ENCODE peak calls at places on chromosomes 4 and X, in eight cellular contexts. One of them, this sample, is unnamed.

GRCh38 chr4:119040261-119040660 is 95.4 kb upstream of the MYOZ2 start:
- DNase-seq in OCI-LY7: no peak
- DNase-seq in right lobe of liver: no peak
- DNase-seq in left lung: no peak
- DNase-seq in NB4: no peak
- DNase-seq in bronchial epithelial cell: no peak
- DNase-seq in ovary: no peak
- DNase-seq in epithelial cell of esophagus: no peak
- DNase-seq in this sample: no peak

GRCh38 chr4:152690706-152691651 is 11.2 kb upstream of the TMEM154 start:
- DNase-seq in left lung: no peak
- DNase-seq in epithelial cell of esophagus: no peak
- DNase-seq in NB4: no peak
- DNase-seq in ovary: no peak
- DNase-seq in bronchial epithelial cell: no peak
- DNase-seq in OCI-LY7: no peak
- DNase-seq in right lobe of liver: no peak
- DNase-seq in this sample: no peak

GRCh38 chr4:164012396-164013027 is 518.0 kb downstream of the TMA16 start:
- DNase-seq in ovary: no peak
- DNase-seq in right lobe of liver: no peak
- DNase-seq in left lung: no peak
- DNase-seq in NB4: peak
- DNase-seq in epithelial cell of esophagus: peak
- DNase-seq in OCI-LY7: peak
- DNase-seq in bronchial epithelial cell: peak
- DNase-seq in this sample: no peak

GRCh38 chr4:188854451-188854850 is 715.2 kb downstream of the TRIML1 start:
- DNase-seq in left lung: no peak
- DNase-seq in right lobe of liver: no peak
- DNase-seq in ovary: no peak
- DNase-seq in OCI-LY7: no peak
- DNase-seq in epithelial cell of esophagus: no peak
- DNase-seq in bronchial epithelial cell: no peak
- DNase-seq in NB4: no peak
- DNase-seq in this sample: peak

GRCh38 chrX:136143714-136144113 is 3.6 kb upstream of the FHL1 start:
- DNase-seq in left lung: no peak
- DNase-seq in ovary: no peak
- DNase-seq in right lobe of liver: no peak
- DNase-seq in bronchial epithelial cell: no peak
- DNase-seq in OCI-LY7: no peak
- DNase-seq in NB4: peak
- DNase-seq in epithelial cell of esophagus: no peak
- DNase-seq in this sample: no peak

GRCh38 chrX:4670606-4671005 is 957.2 kb upstream of the PRKX start:
- DNase-seq in right lobe of liver: no peak
- DNase-seq in OCI-LY7: no peak
- DNase-seq in left lung: no peak
- DNase-seq in ovary: no peak
- DNase-seq in NB4: no peak
- DNase-seq in bronchial epithelial cell: no peak
- DNase-seq in epithelial cell of esophagus: no peak
- DNase-seq in this sample: no peak

GRCh38 chr4:3335385-3335784 is 42.6 kb downstream of the RGS12 start:
- DNase-seq in OCI-LY7: no peak
- DNase-seq in ovary: no peak
- DNase-seq in right lobe of liver: no peak
- DNase-seq in NB4: no peak
- DNase-seq in left lung: no peak
- DNase-seq in epithelial cell of esophagus: no peak
- DNase-seq in bronchial epithelial cell: no peak
- DNase-seq in this sample: no peak

GRCh38 chr4:155659168-155659567 is 7.5 kb upstream of the GUCY1A1 start:
- DNase-seq in OCI-LY7: no peak
- DNase-seq in epithelial cell of esophagus: no peak
- DNase-seq in right lobe of liver: no peak
- DNase-seq in NB4: no peak
- DNase-seq in bronchial epithelial cell: no peak
- DNase-seq in ovary: no peak
- DNase-seq in left lung: no peak
- DNase-seq in this sample: no peak

GRCh38 chrX:12974217-12974796 is 603 bp upstream of the TMSB4X start:
- DNase-seq in epithelial cell of esophagus: peak
- DNase-seq in right lobe of liver: peak
- DNase-seq in OCI-LY7: peak
- DNase-seq in NB4: peak
- DNase-seq in left lung: peak
- DNase-seq in bronchial epithelial cell: peak
- DNase-seq in ovary: peak
- DNase-seq in this sample: peak

GRCh38 chr4:4761128-4761991 is 98.1 kb upstream of the MSX1 start:
- DNase-seq in epithelial cell of esophagus: no peak
- DNase-seq in OCI-LY7: peak
- DNase-seq in left lung: no peak
- DNase-seq in NB4: peak
- DNase-seq in ovary: no peak
- DNase-seq in right lobe of liver: no peak
- DNase-seq in bronchial epithelial cell: no peak
- DNase-seq in this sample: no peak

GRCh38 chr4:118353452-118353851 is 649 bp upstream of the PRSS12 start:
- DNase-seq in bronchial epithelial cell: no peak
- DNase-seq in ovary: no peak
- DNase-seq in left lung: no peak
- DNase-seq in NB4: peak
- DNase-seq in epithelial cell of esophagus: no peak
- DNase-seq in right lobe of liver: no peak
- DNase-seq in OCI-LY7: no peak
- DNase-seq in this sample: no peak

GRCh38 chr4:139015269-139015947 is at the start of gene NOCT:
- DNase-seq in right lobe of liver: peak
- DNase-seq in left lung: peak
- DNase-seq in NB4: peak
- DNase-seq in bronchial epithelial cell: peak
- DNase-seq in epithelial cell of esophagus: peak
- DNase-seq in OCI-LY7: peak
- DNase-seq in ovary: peak
- DNase-seq in this sample: peak
- TF ChIP-seq CTCF in right lobe of liver: no peak
- TF ChIP-seq CTCF in left lung: peak
- TF ChIP-seq CTCF in NB4: no peak
- TF ChIP-seq CTCF in bronchial epithelial cell: peak
- TF ChIP-seq CTCF in epithelial cell of esophagus: no peak
- TF ChIP-seq CTCF in OCI-LY7: no peak
- TF ChIP-seq CTCF in ovary: peak
- TF ChIP-seq CTCF in this sample: no peak

GRCh38 chr4:48913346-48913745 is 6.8 kb upstream of the OCIAD2 start:
- DNase-seq in NB4: no peak
- DNase-seq in ovary: no peak
- DNase-seq in epithelial cell of esophagus: peak
- DNase-seq in right lobe of liver: no peak
- DNase-seq in left lung: no peak
- DNase-seq in bronchial epithelial cell: peak
- DNase-seq in OCI-LY7: no peak
- DNase-seq in this sample: peak
- H3K4me3 ChIP-seq in NB4: no peak
- H3K4me3 ChIP-seq in ovary: no peak
- H3K4me3 ChIP-seq in epithelial cell of esophagus: no peak
- H3K4me3 ChIP-seq in right lobe of liver: no peak
- H3K4me3 ChIP-seq in left lung: no peak
- H3K4me3 ChIP-seq in bronchial epithelial cell: no peak
- H3K4me3 ChIP-seq in OCI-LY7: no peak
- H3K4me3 ChIP-seq in this sample: no peak

GRCh38 chr4:37793562-37793961 is 32.9 kb upstream of the PGM2 start:
- DNase-seq in NB4: peak
- DNase-seq in epithelial cell of esophagus: peak
- DNase-seq in OCI-LY7: peak
- DNase-seq in right lobe of liver: no peak
- DNase-seq in left lung: no peak
- DNase-seq in bronchial epithelial cell: peak
- DNase-seq in ovary: no peak
- DNase-seq in this sample: peak
- TF ChIP-seq CTCF in NB4: peak
- TF ChIP-seq CTCF in epithelial cell of esophagus: peak
- TF ChIP-seq CTCF in OCI-LY7: peak
- TF ChIP-seq CTCF in right lobe of liver: peak
- TF ChIP-seq CTCF in left lung: peak
- TF ChIP-seq CTCF in bronchial epithelial cell: peak
- TF ChIP-seq CTCF in ovary: no peak
- TF ChIP-seq CTCF in this sample: peak

DNA sequence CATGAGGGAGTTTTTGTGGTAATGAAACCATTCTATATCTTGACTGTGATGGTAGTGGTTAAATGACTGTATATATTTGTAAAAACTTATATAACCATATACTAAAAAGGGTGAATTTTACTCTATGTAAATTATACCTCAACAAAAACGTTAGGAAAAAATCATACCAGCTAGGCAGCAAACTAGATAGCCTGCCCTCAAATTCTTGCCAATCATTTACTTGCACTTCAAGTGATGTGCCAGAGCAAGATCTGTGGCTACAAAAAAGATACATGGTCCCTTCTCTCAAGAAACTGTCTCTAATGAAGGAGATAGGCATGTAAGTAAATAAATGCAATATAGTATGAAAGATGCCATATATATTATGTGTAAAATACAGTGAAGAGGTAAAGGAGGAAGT is 10.0 kb upstream of the RNF128 start:
- DNase-seq in bronchial epithelial cell: no peak
- DNase-seq in ovary: no peak
- DNase-seq in NB4: no peak
- DNase-seq in left lung: no peak
- DNase-seq in epithelial cell of esophagus: no peak
- DNase-seq in OCI-LY7: no peak
- DNase-seq in right lobe of liver: no peak
- DNase-seq in this sample: no peak
- H3K4me3 ChIP-seq in bronchial epithelial cell: no peak
- H3K4me3 ChIP-seq in ovary: no peak
- H3K4me3 ChIP-seq in NB4: no peak
- H3K4me3 ChIP-seq in left lung: no peak
- H3K4me3 ChIP-seq in epithelial cell of esophagus: no peak
- H3K4me3 ChIP-seq in OCI-LY7: no peak
- H3K4me3 ChIP-seq in right lobe of liver: peak
- H3K4me3 ChIP-seq in this sample: no peak

GRCh38 chr4:13143234-13143633 is 340.9 kb downstream of the RAB28 start:
- DNase-seq in epithelial cell of esophagus: no peak
- DNase-seq in left lung: no peak
- DNase-seq in NB4: no peak
- DNase-seq in OCI-LY7: no peak
- DNase-seq in ovary: no peak
- DNase-seq in bronchial epithelial cell: no peak
- DNase-seq in right lobe of liver: no peak
- DNase-seq in this sample: peak

GRCh38 chr4:13142191-13142590 is 341.9 kb downstream of the RAB28 start:
- DNase-seq in bronchial epithelial cell: no peak
- DNase-seq in right lobe of liver: no peak
- DNase-seq in epithelial cell of esophagus: no peak
- DNase-seq in ovary: no peak
- DNase-seq in left lung: no peak
- DNase-seq in OCI-LY7: no peak
- DNase-seq in NB4: no peak
- DNase-seq in this sample: no peak

DNA sequence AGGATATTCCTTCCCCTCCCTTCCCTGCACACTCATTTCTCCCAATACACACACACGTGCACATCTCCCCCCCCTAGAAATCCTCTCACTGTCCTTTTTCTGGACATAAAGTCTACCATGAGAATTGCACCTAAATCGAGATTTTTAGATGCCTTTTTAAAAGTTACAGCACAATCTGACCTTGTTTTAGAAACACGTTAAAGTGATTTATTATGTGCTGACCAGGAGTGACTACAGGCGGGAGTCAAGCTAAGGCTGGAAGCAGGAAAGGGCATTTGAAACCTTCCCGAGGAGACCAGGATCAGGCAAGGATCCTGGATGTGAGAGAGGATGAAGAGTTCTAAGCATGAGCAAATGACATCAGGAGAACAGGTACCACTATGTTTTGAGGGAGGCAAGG is 340.4 kb downstream of the RAB28 start:
- DNase-seq in left lung: no peak
- DNase-seq in NB4: no peak
- DNase-seq in right lobe of liver: no peak
- DNase-seq in ovary: no peak
- DNase-seq in epithelial cell of esophagus: no peak
- DNase-seq in OCI-LY7: no peak
- DNase-seq in bronchial epithelial cell: no peak
- DNase-seq in this sample: peak
- TF ChIP-seq CTCF in left lung: no peak
- TF ChIP-seq CTCF in NB4: no peak
- TF ChIP-seq CTCF in right lobe of liver: no peak
- TF ChIP-seq CTCF in ovary: no peak
- TF ChIP-seq CTCF in epithelial cell of esophagus: no peak
- TF ChIP-seq CTCF in OCI-LY7: no peak
- TF ChIP-seq CTCF in bronchial epithelial cell: no peak
- TF ChIP-seq CTCF in this sample: no peak

DNA sequence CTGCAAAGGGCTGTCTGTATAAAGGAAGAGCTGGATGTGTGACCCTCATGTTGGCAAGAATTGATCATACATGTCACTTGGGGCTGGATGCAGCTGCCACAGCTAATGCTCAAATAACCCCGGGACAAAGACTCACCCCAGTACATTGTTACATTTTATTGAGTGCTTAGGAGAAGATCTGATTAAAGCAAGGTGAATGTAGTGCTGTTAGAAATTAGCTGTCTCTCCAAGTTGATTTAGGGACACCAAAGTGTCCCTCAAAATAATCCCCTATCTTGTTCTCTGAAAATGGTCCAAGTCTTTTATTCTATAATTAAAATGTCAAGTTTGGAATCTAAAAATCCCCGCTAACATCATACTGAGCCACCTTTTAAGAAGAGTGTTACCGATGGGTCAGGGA is 12.9 kb upstream of the DAPP1 start:
- DNase-seq in epithelial cell of esophagus: no peak
- DNase-seq in NB4: no peak
- DNase-seq in left lung: no peak
- DNase-seq in bronchial epithelial cell: no peak
- DNase-seq in right lobe of liver: no peak
- DNase-seq in ovary: no peak
- DNase-seq in OCI-LY7: no peak
- DNase-seq in this sample: no peak
- H3K4me3 ChIP-seq in epithelial cell of esophagus: no peak
- H3K4me3 ChIP-seq in NB4: no peak
- H3K4me3 ChIP-seq in left lung: no peak
- H3K4me3 ChIP-seq in bronchial epithelial cell: no peak
- H3K4me3 ChIP-seq in right lobe of liver: no peak
- H3K4me3 ChIP-seq in ovary: no peak
- H3K4me3 ChIP-seq in OCI-LY7: no peak
- H3K4me3 ChIP-seq in this sample: no peak

DNA sequence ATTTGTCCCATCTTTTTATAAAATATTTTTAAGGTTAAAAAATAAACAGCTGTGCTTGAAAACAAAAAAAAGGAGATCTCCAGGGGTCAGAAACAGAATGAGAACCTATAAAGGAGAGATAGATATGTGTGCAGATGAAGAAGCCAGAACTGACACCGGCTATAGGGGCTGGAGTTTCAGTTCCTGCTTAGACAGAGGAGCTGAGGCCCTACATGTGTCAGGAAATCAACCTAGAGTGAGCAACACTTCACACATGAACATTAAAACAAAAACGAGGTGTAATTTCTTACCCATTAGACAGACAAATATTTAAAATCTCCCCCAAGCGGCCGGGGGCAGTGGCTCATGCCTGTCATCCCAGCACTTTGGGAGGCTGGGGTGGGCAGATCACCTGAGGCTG is 17.8 kb upstream of the HUWE1 start:
- DNase-seq in left lung: no peak
- DNase-seq in right lobe of liver: no peak
- DNase-seq in ovary: no peak
- DNase-seq in OCI-LY7: peak
- DNase-seq in bronchial epithelial cell: no peak
- DNase-seq in epithelial cell of esophagus: no peak
- DNase-seq in NB4: peak
- DNase-seq in this sample: no peak
- TF ChIP-seq CTCF in left lung: no peak
- TF ChIP-seq CTCF in right lobe of liver: no peak
- TF ChIP-seq CTCF in ovary: no peak
- TF ChIP-seq CTCF in OCI-LY7: no peak
- TF ChIP-seq CTCF in bronchial epithelial cell: no peak
- TF ChIP-seq CTCF in epithelial cell of esophagus: no peak
- TF ChIP-seq CTCF in NB4: no peak
- TF ChIP-seq CTCF in this sample: no peak

This sample was measured in fibroblast of villous mesenchyme.